ENCODE peak calls at places on chromosome 3, in eight cellular contexts. E, B, V, F, N, R, G and O are unnamed samples. For H3K4me1, the result is how much of the 10 kb centered on the place peaks cover.

GRCh38 chr3:111714305-111714704 is 119.2 kb upstream of the ZBED2 start:
- DNase-seq in F (peak), N (no peak), E (no peak), R (peak), B (no peak), V (no peak), G (no peak), O (no peak)

GRCh38 chr3:63069780-63070540 is 194.7 kb upstream of the CADPS start:
- DNase-seq in V (no peak), E (no peak), G (no peak), R (no peak), B (no peak), F (no peak), N (no peak), O (no peak)

GRCh38 chr3:79139395-79140060 is 628.3 kb downstream of the ROBO1 start:
- DNase-seq in V (no peak), R (no peak), N (no peak), B (no peak), F (no peak), G (no peak), E (no peak), O (no peak)

GRCh38 chr3:94069242-94069813 is 6.5 kb downstream of the NSUN3 start:
- DNase-seq in V (no peak), B (peak), E (peak), G (no peak), N (no peak), R (peak), F (peak), O (no peak)

GRCh38 chr3:146274833-146275232 is 23.9 kb upstream of the PLSCR4 start:
- DNase-seq in N (no peak), R (no peak), B (no peak), E (no peak), G (no peak), V (no peak), F (no peak), O (no peak)

GRCh38 chr3:65946438-65946837 is 92.3 kb downstream of the MAGI1 start:
- DNase-seq in E (no peak), B (no peak), F (no peak), R (no peak), N (peak), V (no peak), G (no peak), O (no peak)

GRCh38 chr3:52849656-52850055 is 14.8 kb upstream of the MUSTN1 start:
- DNase-seq in R (no peak), F (no peak), V (no peak), E (no peak), B (no peak), G (no peak), N (no peak), O (no peak)

GRCh38 chr3:64278631-64279030 is 53.4 kb upstream of the PRICKLE2 start:
- DNase-seq in N (no peak), R (peak), F (no peak), V (no peak), E (no peak), B (no peak), G (no peak), O (no peak)

GRCh38 chr3:19866751-19867347 is 67.2 kb downstream of the EFHB start:
- DNase-seq in F (peak), B (peak), N (peak), V (peak), E (peak), R (peak), G (peak), O (peak)

GRCh38 chr3:1087066-1087555 is 5.7 kb upstream of the CNTN6 start:
- DNase-seq in N (no peak), E (no peak), R (peak), G (no peak), V (no peak), B (no peak), F (peak), O (peak)

GRCh38 chr3:10753964-10754363 is 62.1 kb upstream of the SLC6A11 start:
- DNase-seq in G (peak), E (peak), N (peak), V (peak), R (peak), B (no peak), F (peak), O (peak)

GRCh38 chr3:179175358-179175757 is 27.2 kb downstream of the PIK3CA start:
- DNase-seq in G (no peak), N (no peak), E (no peak), B (no peak), V (no peak), F (no peak), R (no peak), O (no peak)

GRCh38 chr3:141913150-141913811 is 36.8 kb downstream of the ATP1B3 start:
- DNase-seq in N (peak), G (peak), V (no peak), E (peak), B (peak), F (peak), R (peak), O (no peak)

GRCh38 chr3:175005193-175005592 is 146.1 kb downstream of the NAALADL2 start:
- DNase-seq in B (no peak), G (no peak), V (no peak), E (no peak), F (no peak), R (no peak), N (no peak), O (no peak)

GRCh38 chr3:157335677-157336076 is 101.0 kb upstream of the PTX3 start:
- DNase-seq in N (no peak), E (no peak), V (peak), B (no peak), R (peak), G (no peak), F (no peak), O (no peak)

GRCh38 chr3:69842789-69843188 is 103.5 kb downstream of the MITF start:
- DNase-seq in R (no peak), F (no peak), E (no peak), G (no peak), N (peak), V (no peak), B (no peak), O (no peak)

GRCh38 chr3:109131276-109131675 is 5.2 kb upstream of the C3orf85 start:
- DNase-seq in G (no peak), E (no peak), V (no peak), R (no peak), B (no peak), F (no peak), N (no peak), O (no peak)

GRCh38 chr3:152155654-152156053 is 113.1 kb upstream of the MBNL1 start:
- DNase-seq in B (no peak), E (no peak), V (no peak), F (peak), G (no peak), R (no peak), N (no peak), O (no peak)

GRCh38 chr3:150687613-150688012 is 16.1 kb downstream of the ERICH6 start:
- DNase-seq in R (no peak), N (no peak), G (no peak), B (no peak), F (no peak), E (no peak), V (no peak), O (no peak)

GRCh38 chr3:107810195-107811071 is 280.4 kb downstream of the CD47 start:
- DNase-seq in E (peak), B (no peak), G (no peak), N (no peak), R (peak), V (no peak), F (no peak), O (no peak)

GRCh38 chr3:27720899-27721716 is 1.0 kb downstream of the EOMES start:
- DNase-seq in R (peak), N (no peak), E (no peak), B (peak), V (no peak), G (peak), F (peak), O (peak)

GRCh38 chr3:57556459-57557087 is 499 bp downstream of the PDE12 start:
- DNase-seq in N (no peak), F (peak), E (no peak), R (peak), V (no peak), B (no peak), G (no peak), O (no peak)

GRCh38 chr3:65752636-65753035 is 286.1 kb downstream of the MAGI1 start:
- DNase-seq in R (no peak), B (no peak), G (no peak), E (no peak), N (no peak), V (no peak), F (no peak), O (no peak)

GRCh38 chr3:32969656-32970055 is 18.2 kb downstream of the CCR4 start:
- DNase-seq in F (no peak), E (peak), G (no peak), N (no peak), V (no peak), B (no peak), R (peak), O (no peak)

GRCh38 chr3:183218826-183219225 is 34.2 kb upstream of the B3GNT5 start:
- DNase-seq in E (no peak), F (no peak), R (no peak), B (no peak), N (no peak), V (no peak), G (no peak), O (no peak)

GRCh38 chr3:190385835-190386688 is 1.9 kb upstream of the CLDN16 start:
- DNase-seq in R (peak), B (no peak), G (no peak), F (no peak), E (peak), N (no peak), V (no peak), O (no peak)

GRCh38 chr3:9780451-9780797 is 10.7 kb upstream of the CAMK1 start:
- DNase-seq in V (no peak), B (no peak), R (no peak), F (no peak), E (no peak), G (no peak), N (no peak), O (no peak)

GRCh38 chr3:184379375-184380209 is at the start of gene CHRD:
- DNase-seq in E (no peak), R (no peak), V (no peak), N (no peak), G (no peak), B (no peak), F (peak), O (no peak)

GRCh38 chr3:124415471-124415960 is 314.7 kb upstream of the UMPS start:
- DNase-seq in F (no peak), G (no peak), R (no peak), E (no peak), N (no peak), V (no peak), B (no peak), O (no peak)

GRCh38 chr3:50230106-50230832 is 5.7 kb upstream of the GNAI2 start:
- DNase-seq in B (no peak), F (no peak), G (no peak), N (no peak), R (no peak), V (no peak), E (no peak), O (no peak)

GRCh38 chr3:180430896-180431295 is 171.1 kb upstream of the TTC14 start:
- DNase-seq in E (no peak), R (no peak), V (no peak), N (no peak), F (no peak), G (no peak), B (no peak), O (no peak)

GRCh38 chr3:151197981-151198767 is 4.8 kb downstream of the GPR171 start:
- DNase-seq in B (no peak), V (no peak), G (no peak), N (no peak), R (no peak), E (peak), F (no peak), O (peak)

GRCh38 chr3:39234705-39235104 is 42.3 kb upstream of the XIRP1 start:
- DNase-seq in B (no peak), N (no peak), G (no peak), V (no peak), R (no peak), F (no peak), E (no peak), O (no peak)

GRCh38 chr3:53072653-53073552 is 27.0 kb upstream of the SFMBT1 start:
- DNase-seq in N (peak), E (peak), R (peak), B (peak), F (peak), G (peak), V (peak), O (peak)

GRCh38 chr3:148998715-148999413 is 7.5 kb downstream of the GYG1 start:
- DNase-seq in B (no peak), V (no peak), F (no peak), E (no peak), R (no peak), N (no peak), G (no peak), O (no peak)

GRCh38 chr3:138282836-138283235 is 46.8 kb downstream of the NME9 start:
- DNase-seq in R (no peak), B (no peak), F (no peak), E (no peak), N (no peak), V (no peak), G (no peak), O (no peak)

GRCh38 chr3:46113608-46114007 is 86.3 kb upstream of the XCR1 start:
- DNase-seq in F (no peak), N (no peak), E (no peak), V (no peak), R (peak), G (no peak), B (no peak), O (no peak)

GRCh38 chr3:46112984-46113383 is 85.7 kb upstream of the XCR1 start:
- DNase-seq in N (no peak), F (no peak), B (no peak), V (no peak), G (no peak), E (no peak), R (peak), O (no peak)

GRCh38 chr3:46110701-46111493 is 83.6 kb upstream of the XCR1 start:
- DNase-seq in E (no peak), F (no peak), G (no peak), V (no peak), N (no peak), B (no peak), R (peak), O (no peak)

GRCh38 chr3:46114324-46114988 is 87.2 kb upstream of the XCR1 start:
- DNase-seq in V (no peak), N (no peak), G (no peak), B (no peak), R (peak), E (peak), F (no peak), O (peak)

DNA sequence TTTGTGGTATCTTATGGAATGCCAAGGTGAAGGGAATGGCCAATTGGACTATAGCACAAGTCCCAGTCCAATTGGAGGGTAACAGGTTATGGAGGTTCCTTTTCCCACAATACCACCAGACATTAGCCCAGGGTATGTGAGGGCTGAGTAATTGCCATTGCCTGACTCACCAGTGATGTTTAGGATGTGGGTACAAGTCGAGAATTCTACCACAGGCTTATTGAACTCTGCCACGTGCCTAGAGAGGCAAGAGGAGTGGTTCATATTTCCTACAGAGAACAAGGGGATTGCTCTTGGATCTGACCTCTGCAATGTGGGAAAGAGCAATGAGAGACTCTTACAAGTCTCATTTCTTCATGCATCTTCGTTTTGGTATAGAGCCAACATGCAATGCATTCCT is 85.0 kb upstream of the XCR1 start:
- DNase-seq in F (no peak), N (no peak), V (no peak), R (peak), E (no peak), G (no peak), B (no peak), O (no peak)
- H3K4me1 ChIP-seq in F (under half), N (under half), V (under half), R (half or more), E (under half), G (under half), B (under half), O (under half)

GRCh38 chr3:121598564-121598963 is 5.4 kb downstream of the FBXO40 start:
- DNase-seq in G (no peak), F (no peak), N (no peak), R (no peak), E (no peak), V (no peak), B (no peak), O (no peak)

GRCh38 chr3:121592856-121593702 is at the start of gene FBXO40:
- DNase-seq in R (no peak), G (no peak), V (no peak), B (no peak), F (peak), N (peak), E (no peak), O (no peak)

GRCh38 chr3:121601212-121601812 is 8.1 kb downstream of the FBXO40 start:
- DNase-seq in R (no peak), V (no peak), B (no peak), F (peak), G (no peak), E (no peak), N (no peak), O (no peak)

GRCh38 chr3:121594850-121595249 is 1.7 kb downstream of the FBXO40 start:
- DNase-seq in N (no peak), V (no peak), E (peak), B (no peak), G (no peak), F (no peak), R (no peak), O (no peak)

DNA sequence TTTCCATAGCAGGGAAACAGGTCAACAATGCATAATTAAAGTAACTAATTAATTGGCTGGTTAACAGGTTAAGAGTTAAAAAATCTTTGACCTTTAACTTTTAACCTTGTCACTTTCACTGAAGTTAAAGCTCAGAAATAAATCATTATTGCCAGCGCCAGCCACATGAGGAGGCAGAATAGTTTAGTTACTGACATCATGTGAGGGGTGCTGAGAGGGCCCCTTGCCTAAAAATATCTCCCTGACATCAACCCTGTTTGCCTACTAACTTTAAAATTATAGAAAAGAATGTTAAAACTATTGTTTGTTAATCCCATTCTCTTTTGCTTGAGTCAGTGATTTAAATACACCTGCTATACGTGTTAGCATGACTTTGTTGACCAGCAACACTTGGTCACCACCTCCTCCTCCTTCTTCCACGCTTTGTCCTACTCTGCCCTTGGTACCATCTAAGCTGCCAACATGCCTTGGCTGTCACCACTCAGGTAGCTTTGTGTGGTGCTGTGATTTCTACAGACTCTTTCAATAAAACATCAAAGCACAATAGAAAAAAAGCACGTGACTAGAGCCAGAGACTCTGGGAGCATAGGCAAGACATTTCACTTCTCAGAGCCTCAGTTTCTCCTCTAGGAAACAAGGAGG is 2.7 kb downstream of the FBXO40 start:
- DNase-seq in N (no peak), E (no peak), F (no peak), R (no peak), G (no peak), V (no peak), B (no peak), O (no peak)
- H3K4me3 ChIP-seq in N (peak), E (no peak), F (no peak), R (no peak), G (no peak), V (no peak), B (no peak), O (no peak)

DNA sequence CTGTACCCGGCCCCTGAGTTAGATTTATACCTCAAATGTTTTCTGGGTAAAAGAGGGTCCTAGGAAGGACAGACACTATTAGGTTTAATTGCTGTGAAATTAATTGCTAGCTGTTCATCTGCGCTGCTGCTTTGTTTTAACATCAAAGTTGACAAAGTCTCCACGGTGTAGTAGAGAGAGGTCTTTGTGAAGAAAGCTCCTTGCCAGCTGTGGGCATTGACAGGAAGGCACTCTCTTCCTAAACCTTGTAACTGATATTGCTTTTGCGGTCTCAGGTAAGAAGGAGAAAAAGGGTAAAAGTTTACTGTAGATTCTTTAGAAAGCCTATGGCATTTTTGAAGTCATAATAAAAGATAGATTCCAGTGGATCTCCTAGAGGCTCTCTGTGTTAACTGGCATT is 68.1 kb downstream of the PTPRG start:
- DNase-seq in E (no peak), R (no peak), G (no peak), V (no peak), N (no peak), B (no peak), F (no peak), O (no peak)
- H3K4me1 ChIP-seq in E (half or more), R (under half), G (under half), V (under half), N (under half), B (under half), F (under half), O (under half)

GRCh38 chr3:197561926-197562325 is 6.2 kb upstream of the BDH1 start:
- DNase-seq in B (no peak), N (no peak), R (no peak), V (no peak), E (no peak), F (no peak), G (no peak), O (no peak)

GRCh38 chr3:197558000-197558399 is 2.2 kb upstream of the BDH1 start:
- DNase-seq in N (no peak), R (no peak), B (no peak), F (no peak), V (no peak), E (no peak), G (no peak), O (peak)

GRCh38 chr3:197564097-197564843 is 8.5 kb upstream of the BDH1 start:
- DNase-seq in N (no peak), R (peak), V (no peak), B (no peak), E (no peak), G (no peak), F (no peak), O (peak)

GRCh38 chr3:197559662-197560061 is 3.9 kb upstream of the BDH1 start:
- DNase-seq in B (no peak), G (no peak), E (no peak), F (no peak), N (no peak), R (no peak), V (no peak), O (peak)

GRCh38 chr3:197562398-197563251 is 6.9 kb upstream of the BDH1 start:
- DNase-seq in E (no peak), G (no peak), F (no peak), B (no peak), R (no peak), N (no peak), V (no peak), O (no peak)
- H3K4me3 ChIP-seq in E (no peak), G (no peak), F (no peak), B (no peak), R (no peak), N (no peak), V (no peak), O (no peak)